ENCODE peak calls at places on chromosomes 13 and 19, in eight cellular contexts. Z, O, H, S, P, T, I and Y are unnamed samples.

GRCh38 chr13:112891477-112892401 is 77.3 kb upstream of the MCF2L start:
- DNase-seq in Z (no peak), O (no peak), H (no peak), S (no peak), P (no peak), T (peak; percentile 30), I (no peak), Y (peak; percentile 34)

GRCh38 chr19:31127132-31127967 is 221.9 kb downstream of the TSHZ3 start:
- DNase-seq in Z (no peak), O (peak; percentile 73), H (peak; percentile 87), S (no peak), P (no peak), T (peak; percentile 45), I (no peak), Y (no peak)

GRCh38 chr13:25752957-25753540 is 298.8 kb downstream of the SHISA2 start:
- DNase-seq in Z (no peak), O (peak; percentile 71), H (peak; percentile 88), S (no peak), P (no peak), T (peak; percentile 29), I (no peak), Y (no peak)

GRCh38 chr13:109655206-109655600 is 131.2 kb downstream of the IRS2 start:
- DNase-seq in Z (no peak), O (no peak), H (peak; percentile 81), S (no peak), P (no peak), T (no peak), I (no peak), Y (no peak)

GRCh38 chr13:109722068-109722467 is 64.3 kb downstream of the IRS2 start:
- DNase-seq in Z (no peak), O (no peak), H (no peak), S (no peak), P (no peak), T (no peak), I (no peak), Y (no peak)

GRCh38 chr13:91381371-91381770 is 17.1 kb upstream of the GPC5 start:
- DNase-seq in Z (no peak), O (peak; percentile 25), H (peak; percentile 10), S (no peak), P (no peak), T (no peak), I (no peak), Y (no peak)

GRCh38 chr19:45508931-45509691 is 1.8 kb downstream of the VASP start:
- DNase-seq in Z (peak; percentile 56), O (peak; percentile 20), H (peak; percentile 74), S (no peak), P (no peak), T (peak; percentile 88), I (no peak), Y (peak; percentile 59)

GRCh38 chr13:42380420-42381164 is 108.6 kb downstream of the AKAP11 start:
- DNase-seq in Z (no peak), O (no peak), H (no peak), S (no peak), P (no peak), T (no peak), I (no peak), Y (no peak)

GRCh38 chr13:42991892-42992584 is at the start of gene EPSTI1:
- DNase-seq in Z (peak; percentile 57), O (peak; percentile 50), H (peak; percentile 80), S (peak; percentile 75), P (peak; percentile 73), T (peak; percentile 81), I (peak; percentile 61), Y (peak; percentile 39)

GRCh38 chr19:47820410-47820809 is 1.3 kb upstream of the CRX start:
- DNase-seq in Z (no peak), O (no peak), H (no peak), S (no peak), P (no peak), T (no peak), I (no peak), Y (no peak)

GRCh38 chr19:56617531-56617930 is 22.4 kb downstream of the ZNF71 start:
- DNase-seq in Z (no peak), O (no peak), H (no peak), S (no peak), P (no peak), T (no peak), I (no peak), Y (no peak)

GRCh38 chr13:23868521-23868920 is 20.7 kb downstream of the MIPEP start:
- DNase-seq in Z (no peak), O (peak; percentile 98), H (peak; percentile 24), S (no peak), P (no peak), T (no peak), I (no peak), Y (no peak)

GRCh38 chr13:104314926-104315535 is 1248.8 kb upstream of the SLC10A2 start:
- DNase-seq in Z (no peak), O (peak; percentile 63), H (no peak), S (no peak), P (no peak), T (no peak), I (no peak), Y (no peak)

GRCh38 chr13:25225970-25226369 is 53.9 kb upstream of the AMER2 start:
- DNase-seq in Z (peak; percentile 12), O (no peak), H (no peak), S (no peak), P (no peak), T (no peak), I (no peak), Y (no peak)

GRCh38 chr13:64428196-64428595 is 2801.9 kb downstream of the PCDH9 start:
- DNase-seq in Z (no peak), O (no peak), H (peak; percentile 45), S (no peak), P (no peak), T (no peak), I (no peak), Y (no peak)

GRCh38 chr13:113804017-113804702 is 45.1 kb downstream of the TMEM255B start:
- DNase-seq in Z (no peak), O (no peak), H (no peak), S (no peak), P (no peak), T (peak; percentile 14), I (no peak), Y (no peak)

GRCh38 chr13:29849731-29850212 is 645 bp downstream of the UBL3 start:
- DNase-seq in Z (peak; percentile 35), O (peak; percentile 70), H (peak; percentile 78), S (peak; percentile 49), P (peak; percentile 23), T (peak; percentile 78), I (no peak), Y (peak; percentile 89)

GRCh38 chr19:20060282-20060681 is 17.5 kb upstream of the ZNF90 start:
- DNase-seq in Z (no peak), O (no peak), H (no peak), S (no peak), P (no peak), T (no peak), I (no peak), Y (no peak)

GRCh38 chr13:30731658-30732390 is 3.5 kb upstream of the ALOX5AP start:
- DNase-seq in Z (no peak), O (no peak), H (no peak), S (no peak), P (no peak), T (no peak), I (no peak), Y (no peak)

GRCh38 chr13:49669735-49670309 is 21.5 kb downstream of the EBPL start:
- DNase-seq in Z (peak; percentile 75), O (peak; percentile 70), H (peak; percentile 82), S (no peak), P (no peak), T (peak; percentile 69), I (no peak), Y (no peak)

GRCh38 chr13:101673360-101674105 is 221.1 kb downstream of the ITGBL1 start:
- DNase-seq in Z (no peak), O (peak; percentile 17), H (no peak), S (no peak), P (no peak), T (no peak), I (no peak), Y (no peak)

GRCh38 chr13:40637644-40638043 is 28.8 kb downstream of the FOXO1 start:
- DNase-seq in Z (no peak), O (no peak), H (no peak), S (no peak), P (no peak), T (peak; percentile 56), I (no peak), Y (no peak)

GRCh38 chr13:24983094-24983493 is 112.8 kb upstream of the PABPC3 start:
- DNase-seq in Z (no peak), O (no peak), H (no peak), S (no peak), P (no peak), T (peak; percentile 27), I (no peak), Y (no peak)

GRCh38 chr13:106286811-106287210 is 248.7 kb downstream of the EFNB2 start:
- DNase-seq in Z (no peak), O (no peak), H (no peak), S (no peak), P (no peak), T (no peak), I (no peak), Y (no peak)